ENCODE peak calls at places on chromosomes 1 and 21, in eight cellular contexts. One of them, this sample, is unnamed.

GRCh38 chr1:156073740-156074139 is 8.5 kb downstream of the MEX3A start:
- DNase-seq in HCT116: no peak
- DNase-seq in sigmoid colon: no peak
- DNase-seq in transverse colon: no peak
- DNase-seq in stomach: no peak
- DNase-seq in SK-N-SH: no peak
- DNase-seq in Panc1: no peak
- DNase-seq in GM12891: no peak
- DNase-seq in this sample: no peak

GRCh38 chr1:25711555-25712298 is 88.3 kb upstream of the SELENON start:
- DNase-seq in stomach: no peak
- DNase-seq in SK-N-SH: no peak
- DNase-seq in transverse colon: no peak
- DNase-seq in sigmoid colon: peak; percentile 72
- DNase-seq in GM12891: no peak
- DNase-seq in Panc1: no peak
- DNase-seq in HCT116: no peak
- DNase-seq in this sample: no peak

GRCh38 chr1:77126309-77126708 is 92.9 kb downstream of the PIGK start:
- DNase-seq in GM12891: no peak
- DNase-seq in Panc1: peak; percentile 47
- DNase-seq in SK-N-SH: peak; percentile 56
- DNase-seq in transverse colon: no peak
- DNase-seq in stomach: no peak
- DNase-seq in HCT116: peak; percentile 73
- DNase-seq in sigmoid colon: no peak
- DNase-seq in this sample: no peak

GRCh38 chr1:96387785-96388184 is 333.8 kb upstream of the PTBP2 start:
- DNase-seq in stomach: no peak
- DNase-seq in sigmoid colon: no peak
- DNase-seq in GM12891: no peak
- DNase-seq in SK-N-SH: no peak
- DNase-seq in Panc1: no peak
- DNase-seq in transverse colon: no peak
- DNase-seq in HCT116: no peak
- DNase-seq in this sample: no peak

GRCh38 chr1:223017291-223017690 is 125.8 kb downstream of the TLR5 start:
- DNase-seq in SK-N-SH: no peak
- DNase-seq in sigmoid colon: no peak
- DNase-seq in GM12891: no peak
- DNase-seq in Panc1: no peak
- DNase-seq in stomach: no peak
- DNase-seq in HCT116: no peak
- DNase-seq in transverse colon: no peak
- DNase-seq in this sample: no peak

GRCh38 chr1:228369608-228370438 is 36.8 kb downstream of the TRIM11 start:
- DNase-seq in GM12891: no peak
- DNase-seq in SK-N-SH: no peak
- DNase-seq in stomach: no peak
- DNase-seq in HCT116: no peak
- DNase-seq in transverse colon: no peak
- DNase-seq in sigmoid colon: peak; percentile 50
- DNase-seq in Panc1: no peak
- DNase-seq in this sample: no peak

GRCh38 chr1:203103201-203103600 is 17.4 kb upstream of the MYOG start:
- DNase-seq in HCT116: no peak
- DNase-seq in transverse colon: no peak
- DNase-seq in sigmoid colon: no peak
- DNase-seq in Panc1: no peak
- DNase-seq in GM12891: no peak
- DNase-seq in SK-N-SH: no peak
- DNase-seq in stomach: peak; percentile 4
- DNase-seq in this sample: no peak

GRCh38 chr1:89908993-89909436 is 85.9 kb upstream of the ZNF326 start:
- DNase-seq in stomach: no peak
- DNase-seq in HCT116: no peak
- DNase-seq in GM12891: no peak
- DNase-seq in sigmoid colon: no peak
- DNase-seq in SK-N-SH: peak; percentile 81
- DNase-seq in transverse colon: no peak
- DNase-seq in Panc1: no peak
- DNase-seq in this sample: no peak

GRCh38 chr1:94769551-94769950 is 50.6 kb upstream of the SLC44A3 start:
- DNase-seq in SK-N-SH: no peak
- DNase-seq in stomach: no peak
- DNase-seq in sigmoid colon: no peak
- DNase-seq in Panc1: no peak
- DNase-seq in HCT116: no peak
- DNase-seq in transverse colon: no peak
- DNase-seq in GM12891: no peak
- DNase-seq in this sample: peak; percentile 39

GRCh38 chr21:36964832-36965719 is 1.4 kb downstream of the HLCS start:
- DNase-seq in SK-N-SH: no peak
- DNase-seq in Panc1: no peak
- DNase-seq in HCT116: no peak
- DNase-seq in sigmoid colon: no peak
- DNase-seq in stomach: no peak
- DNase-seq in transverse colon: no peak
- DNase-seq in GM12891: no peak
- DNase-seq in this sample: no peak

GRCh38 chr1:10046356-10047085 is 13.8 kb downstream of the UBE4B start:
- DNase-seq in transverse colon: no peak
- DNase-seq in stomach: no peak
- DNase-seq in sigmoid colon: peak; percentile 71
- DNase-seq in HCT116: no peak
- DNase-seq in SK-N-SH: no peak
- DNase-seq in GM12891: no peak
- DNase-seq in Panc1: no peak
- DNase-seq in this sample: no peak

GRCh38 chr1:207024202-207025143 is 8.1 kb downstream of the C1orf116 start:
- DNase-seq in Panc1: no peak
- DNase-seq in transverse colon: no peak
- DNase-seq in SK-N-SH: no peak
- DNase-seq in sigmoid colon: no peak
- DNase-seq in stomach: peak; percentile 77
- DNase-seq in HCT116: no peak
- DNase-seq in GM12891: no peak
- DNase-seq in this sample: no peak

GRCh38 chr1:162942903-162943567 is 82.1 kb upstream of the CCDC190 start:
- DNase-seq in sigmoid colon: no peak
- DNase-seq in GM12891: no peak
- DNase-seq in SK-N-SH: no peak
- DNase-seq in HCT116: no peak
- DNase-seq in transverse colon: no peak
- DNase-seq in Panc1: no peak
- DNase-seq in stomach: no peak
- DNase-seq in this sample: no peak

GRCh38 chr1:232620356-232620841 is 9.5 kb downstream of the SIPA1L2 start:
- DNase-seq in HCT116: no peak
- DNase-seq in SK-N-SH: peak; percentile 71
- DNase-seq in Panc1: no peak
- DNase-seq in GM12891: no peak
- DNase-seq in sigmoid colon: peak; percentile 85
- DNase-seq in transverse colon: peak; percentile 66
- DNase-seq in stomach: no peak
- DNase-seq in this sample: no peak

GRCh38 chr1:116036255-116036654 is 59.9 kb downstream of the SLC22A15 start:
- DNase-seq in Panc1: no peak
- DNase-seq in stomach: no peak
- DNase-seq in sigmoid colon: no peak
- DNase-seq in GM12891: no peak
- DNase-seq in SK-N-SH: no peak
- DNase-seq in transverse colon: no peak
- DNase-seq in HCT116: no peak
- DNase-seq in this sample: no peak

GRCh38 chr1:100122177-100122576 is 10.6 kb downstream of the SASS6 start:
- DNase-seq in stomach: no peak
- DNase-seq in SK-N-SH: no peak
- DNase-seq in GM12891: no peak
- DNase-seq in Panc1: no peak
- DNase-seq in HCT116: no peak
- DNase-seq in sigmoid colon: no peak
- DNase-seq in transverse colon: no peak
- DNase-seq in this sample: no peak

GRCh38 chr1:4146101-4146500 is 246.0 kb upstream of the C1orf174 start:
- DNase-seq in SK-N-SH: no peak
- DNase-seq in Panc1: no peak
- DNase-seq in HCT116: no peak
- DNase-seq in sigmoid colon: no peak
- DNase-seq in transverse colon: no peak
- DNase-seq in stomach: no peak
- DNase-seq in GM12891: no peak
- DNase-seq in this sample: no peak

GRCh38 chr1:212675675-212676074 is 24.0 kb downstream of the BATF3 start:
- DNase-seq in GM12891: no peak
- DNase-seq in SK-N-SH: no peak
- DNase-seq in Panc1: no peak
- DNase-seq in HCT116: no peak
- DNase-seq in transverse colon: no peak
- DNase-seq in stomach: no peak
- DNase-seq in sigmoid colon: no peak
- DNase-seq in this sample: no peak

GRCh38 chr1:64112281-64112680 is 91.1 kb upstream of the UBE2U start:
- DNase-seq in HCT116: no peak
- DNase-seq in Panc1: no peak
- DNase-seq in sigmoid colon: no peak
- DNase-seq in GM12891: no peak
- DNase-seq in SK-N-SH: no peak
- DNase-seq in stomach: no peak
- DNase-seq in transverse colon: no peak
- DNase-seq in this sample: no peak

GRCh38 chr1:9363061-9363471 is 70.4 kb downstream of the SPSB1 start:
- DNase-seq in GM12891: no peak
- DNase-seq in Panc1: no peak
- DNase-seq in HCT116: no peak
- DNase-seq in sigmoid colon: no peak
- DNase-seq in transverse colon: no peak
- DNase-seq in stomach: no peak
- DNase-seq in SK-N-SH: no peak
- DNase-seq in this sample: no peak

GRCh38 chr1:201455098-201455497 is 13.9 kb downstream of the PHLDA3 start:
- DNase-seq in transverse colon: no peak
- DNase-seq in SK-N-SH: no peak
- DNase-seq in HCT116: no peak
- DNase-seq in GM12891: no peak
- DNase-seq in sigmoid colon: no peak
- DNase-seq in Panc1: no peak
- DNase-seq in stomach: no peak
- DNase-seq in this sample: no peak

DNA sequence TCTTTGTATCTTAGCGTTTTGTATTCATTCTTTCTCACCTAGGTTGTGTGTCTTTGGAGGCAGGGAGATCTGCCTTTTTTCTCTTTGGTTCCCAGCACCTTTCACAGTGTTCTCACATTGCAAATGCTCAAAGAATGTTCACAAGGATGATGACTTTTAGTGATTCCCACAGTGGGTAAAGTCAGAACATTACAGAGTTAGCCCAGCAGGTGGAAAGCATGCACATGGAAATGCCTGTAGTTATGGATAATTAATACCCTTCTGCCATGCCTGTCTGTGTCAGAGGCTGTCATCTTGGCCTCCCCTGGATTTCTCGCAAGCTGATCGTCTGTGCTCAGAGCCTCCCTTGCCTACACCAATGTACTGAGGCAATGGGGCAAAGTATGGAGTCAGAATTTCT is 458.9 kb downstream of the LMO4 start:
- DNase-seq in HCT116: no peak
- DNase-seq in transverse colon: no peak
- DNase-seq in Panc1: no peak
- DNase-seq in GM12891: no peak
- DNase-seq in sigmoid colon: no peak
- DNase-seq in SK-N-SH: no peak
- DNase-seq in stomach: no peak
- DNase-seq in this sample: no peak
- TF ChIP-seq POLR2AphosphoS5 in HCT116: no peak
- TF ChIP-seq POLR2AphosphoS5 in transverse colon: no peak
- TF ChIP-seq POLR2AphosphoS5 in Panc1: no peak
- TF ChIP-seq POLR2AphosphoS5 in GM12891: no peak
- TF ChIP-seq POLR2AphosphoS5 in sigmoid colon: no peak
- TF ChIP-seq POLR2AphosphoS5 in SK-N-SH: no peak
- TF ChIP-seq POLR2AphosphoS5 in stomach: no peak
- TF ChIP-seq POLR2AphosphoS5 in this sample: no peak

GRCh38 chr1:165597883-165598675 is 33.0 kb upstream of the MGST3 start:
- DNase-seq in GM12891: peak; percentile 79
- DNase-seq in SK-N-SH: peak; percentile 93
- DNase-seq in HCT116: peak; percentile 91
- DNase-seq in Panc1: peak; percentile 87
- DNase-seq in transverse colon: peak; percentile 97
- DNase-seq in sigmoid colon: peak; percentile 98
- DNase-seq in stomach: peak; percentile 97
- DNase-seq in this sample: peak; percentile 99
- TF ChIP-seq POLR2AphosphoS5 in GM12891: peak; percentile 48
- TF ChIP-seq POLR2AphosphoS5 in SK-N-SH: peak; percentile 38
- TF ChIP-seq POLR2AphosphoS5 in HCT116: peak; percentile 56
- TF ChIP-seq POLR2AphosphoS5 in Panc1: no peak
- TF ChIP-seq POLR2AphosphoS5 in transverse colon: peak; percentile 25
- TF ChIP-seq POLR2AphosphoS5 in sigmoid colon: peak; percentile 71
- TF ChIP-seq POLR2AphosphoS5 in stomach: peak; percentile 73
- TF ChIP-seq POLR2AphosphoS5 in this sample: peak; percentile 75

DNA sequence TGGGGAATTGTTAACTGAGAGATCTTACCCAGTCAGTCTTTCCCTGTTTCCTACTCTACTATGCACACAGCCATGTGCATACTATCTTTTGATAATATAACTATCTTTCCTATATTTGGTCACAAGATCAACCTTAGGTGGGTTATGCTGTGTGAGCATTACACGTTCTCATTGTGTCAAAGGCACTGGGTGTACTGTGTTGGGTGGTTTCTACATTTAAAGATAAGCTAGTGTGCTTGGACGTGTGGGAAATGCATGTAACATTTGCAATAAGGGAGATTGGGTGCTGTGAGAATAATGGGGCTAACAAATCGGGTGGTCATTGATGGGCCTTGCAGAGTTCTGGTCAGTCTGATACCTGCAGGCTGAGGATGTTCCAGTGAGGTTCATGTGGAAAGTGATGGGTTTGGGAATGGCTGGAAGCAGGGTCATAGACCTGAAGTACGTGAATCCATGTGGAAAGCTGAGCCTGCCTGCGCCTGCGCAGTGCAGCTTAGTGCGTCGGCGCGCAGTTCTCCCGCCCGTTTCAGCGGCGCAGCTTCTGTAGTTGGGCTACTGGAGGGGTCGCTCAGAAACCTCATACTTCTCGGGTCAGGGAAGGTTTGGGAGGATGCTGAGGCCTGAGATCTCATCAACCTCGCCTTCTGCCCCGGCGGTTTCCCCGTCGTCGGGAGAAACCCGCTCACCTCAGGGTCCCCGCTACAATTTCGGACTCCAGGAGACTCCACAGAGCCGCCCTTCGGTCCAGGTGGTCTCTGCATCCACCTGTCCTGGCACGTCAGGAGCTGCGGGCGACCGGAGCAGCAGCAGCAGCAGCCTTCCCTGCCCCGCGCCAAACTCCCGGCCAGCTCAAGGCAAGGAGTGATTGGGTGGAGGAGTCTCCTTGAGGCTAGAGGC is at the start of gene MSH4:
- DNase-seq in Panc1: no peak
- DNase-seq in SK-N-SH: peak; percentile 11
- DNase-seq in sigmoid colon: no peak
- DNase-seq in HCT116: no peak
- DNase-seq in stomach: no peak
- DNase-seq in GM12891: no peak
- DNase-seq in transverse colon: no peak
- DNase-seq in this sample: no peak
- TF ChIP-seq POLR2AphosphoS5 in Panc1: peak; percentile 17
- TF ChIP-seq POLR2AphosphoS5 in SK-N-SH: no peak
- TF ChIP-seq POLR2AphosphoS5 in sigmoid colon: no peak
- TF ChIP-seq POLR2AphosphoS5 in HCT116: peak; percentile 45
- TF ChIP-seq POLR2AphosphoS5 in stomach: no peak
- TF ChIP-seq POLR2AphosphoS5 in GM12891: peak; percentile 93
- TF ChIP-seq POLR2AphosphoS5 in transverse colon: no peak
- TF ChIP-seq POLR2AphosphoS5 in this sample: no peak

GRCh38 chr21:45266518-45267389 is 20.9 kb downstream of the POFUT2 start:
- DNase-seq in Panc1: no peak
- DNase-seq in sigmoid colon: peak; percentile 47
- DNase-seq in stomach: peak; percentile 29
- DNase-seq in HCT116: no peak
- DNase-seq in GM12891: no peak
- DNase-seq in SK-N-SH: no peak
- DNase-seq in transverse colon: no peak
- DNase-seq in this sample: no peak
- TF ChIP-seq POLR2AphosphoS5 in Panc1: no peak
- TF ChIP-seq POLR2AphosphoS5 in sigmoid colon: no peak
- TF ChIP-seq POLR2AphosphoS5 in stomach: no peak
- TF ChIP-seq POLR2AphosphoS5 in HCT116: no peak
- TF ChIP-seq POLR2AphosphoS5 in GM12891: no peak
- TF ChIP-seq POLR2AphosphoS5 in SK-N-SH: no peak
- TF ChIP-seq POLR2AphosphoS5 in transverse colon: no peak
- TF ChIP-seq POLR2AphosphoS5 in this sample: no peak

This sample was measured in esophagus muscularis mucosa.